ENCODE peak calls at places on chromosomes 1 and 21, in six cellular contexts. X, K, H, W, F and T are unnamed samples.

GRCh38 chr1:88647749-88648415 is 36.2 kb upstream of the PKN2 start:
- DNase-seq in X (no peak), K (no peak), H (no peak), W (no peak), F (no peak), T (peak)

GRCh38 chr21:44521301-44521927 is 18.6 kb downstream of the KRTAP10-1 start:
- DNase-seq in K (no peak), H (no peak), W (no peak), F (no peak), X (peak), T (no peak)

GRCh38 chr1:30366914-30367313 is 356.5 kb downstream of the MATN1 start:
- DNase-seq in F (no peak), K (no peak), W (no peak), X (no peak), H (no peak), T (no peak)

GRCh38 chr1:175191654-175192053 is 922 bp downstream of the KIAA0040 start:
- DNase-seq in W (no peak), X (no peak), K (no peak), F (peak), H (no peak), T (peak)

GRCh38 chr1:208541225-208541855 is 297.2 kb upstream of the PLXNA2 start:
- DNase-seq in X (no peak), F (no peak), H (no peak), K (no peak), W (no peak), T (peak)

GRCh38 chr1:151946366-151946764 is 37.1 kb upstream of the THEM4 start:
- DNase-seq in H (no peak), W (no peak), F (no peak), K (no peak), X (no peak), T (peak)

GRCh38 chr1:29180497-29181412 is 945 bp downstream of the SRSF4 start:
- DNase-seq in F (no peak), W (no peak), X (peak), H (no peak), K (no peak), T (peak)

GRCh38 chr21:27580276-27580675 is 613.4 kb upstream of the ADAMTS5 start:
- DNase-seq in F (peak), H (no peak), X (no peak), K (no peak), W (no peak), T (peak)

GRCh38 chr21:44428281-44428942 is 26.9 kb upstream of the LRRC3 start:
- DNase-seq in W (no peak), H (no peak), F (no peak), X (peak), K (no peak), T (peak)

GRCh38 chr1:223710179-223711133 is 1.9 kb upstream of the CAPN2 start:
- DNase-seq in F (no peak), W (no peak), H (no peak), K (no peak), X (no peak), T (no peak)

GRCh38 chr1:28518000-28518744 is 12.3 kb downstream of the RCC1 start:
- DNase-seq in H (no peak), K (peak), X (peak), F (peak), W (peak), T (peak)

GRCh38 chr1:40310983-40311642 is 6.0 kb downstream of the COL9A2 start:
- DNase-seq in X (no peak), W (no peak), H (no peak), K (no peak), F (no peak), T (no peak)
- TF ChIP-seq CTCF in X (no peak), W (no peak), H (no peak), K (no peak), F (no peak), T (no peak)

GRCh38 chr1:24929091-24929875 is 793 bp downstream of the RUNX3 start:
- DNase-seq in W (no peak), H (no peak), K (no peak), X (no peak), F (no peak), T (peak)
- H3K4me3 ChIP-seq in W (no peak), H (peak), K (no peak), X (peak), F (no peak), T (peak)

DNA sequence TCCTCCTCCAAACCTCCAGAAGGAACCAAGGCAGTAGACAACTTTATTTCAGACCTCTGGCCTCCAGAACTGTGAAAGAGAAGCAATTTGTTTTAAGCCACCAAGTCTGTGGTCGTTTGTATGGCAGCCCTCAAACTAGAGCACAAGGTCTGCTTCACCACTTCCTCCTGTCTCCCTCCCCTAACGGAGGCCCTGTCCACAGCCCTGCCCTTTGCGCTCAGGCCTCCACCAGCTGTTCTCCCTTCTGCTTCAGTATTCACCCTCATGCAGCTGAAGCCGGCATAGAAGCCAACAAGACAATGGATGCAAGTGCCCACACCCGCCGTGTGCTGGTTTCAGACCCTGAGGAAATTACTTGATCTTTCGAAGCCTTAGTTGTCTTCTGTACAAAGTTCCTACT is 364.1 kb downstream of the HHAT start:
- DNase-seq in H (no peak), K (no peak), X (no peak), W (no peak), F (no peak), T (no peak)
- TF ChIP-seq CTCF in H (no peak), K (no peak), X (no peak), W (no peak), F (no peak), T (no peak)

DNA sequence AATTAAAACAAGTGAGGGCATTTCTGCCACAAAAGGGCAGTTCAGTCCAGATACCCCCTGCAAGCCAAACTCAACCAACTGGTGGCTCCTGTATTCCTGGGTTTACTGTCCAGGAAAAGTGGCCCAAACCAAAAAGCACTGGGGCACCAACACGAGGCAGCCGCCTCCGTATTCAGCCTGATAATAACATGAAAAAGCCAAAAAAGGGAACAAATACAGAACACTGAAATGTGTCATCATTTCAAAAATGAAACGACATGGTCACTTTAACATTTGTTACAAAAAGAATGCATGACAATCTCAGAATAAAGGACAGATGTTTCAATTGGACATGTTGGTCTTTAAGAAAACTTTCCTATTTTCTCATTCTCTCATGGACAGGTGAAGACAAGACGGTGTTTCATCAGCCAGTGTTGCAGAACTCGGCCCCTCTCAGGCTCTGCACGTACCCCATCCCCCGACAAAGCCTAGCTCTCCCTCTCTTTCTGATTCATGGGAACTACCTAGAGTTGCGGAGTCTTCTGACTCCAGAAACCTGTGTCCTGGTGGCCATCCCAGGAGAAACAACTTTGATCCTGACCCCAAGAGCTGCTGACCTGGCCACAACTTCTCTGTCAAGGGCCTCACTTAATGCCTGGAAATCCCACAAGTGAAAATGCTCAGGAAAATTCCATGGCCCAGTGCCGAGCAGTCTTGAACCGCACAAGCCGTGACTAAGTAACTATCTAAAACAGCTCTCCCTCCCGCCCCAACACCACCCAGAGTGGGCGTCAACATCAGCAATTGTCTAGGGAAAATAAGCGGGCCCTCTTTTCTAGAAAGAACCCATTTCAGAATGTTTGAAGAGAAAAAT is 27.1 kb downstream of the ZBTB17 start:
- DNase-seq in W (peak), F (peak), K (peak), H (peak), X (peak), T (peak)
- H3K4me3 ChIP-seq in W (peak), F (peak), K (peak), H (peak), X (peak), T (peak)

GRCh38 chr21:31213787-31214186 is 130.3 kb downstream of the TIAM1 start:
- DNase-seq in W (no peak), F (peak), H (no peak), X (no peak), K (no peak), T (no peak)
- TF ChIP-seq CTCF in W (no peak), F (no peak), H (no peak), X (no peak), K (peak), T (peak)

GRCh38 chr1:157195521-157196244 is 57.5 kb upstream of the ETV3 start:
- DNase-seq in H (no peak), K (no peak), X (no peak), F (no peak), W (no peak), T (no peak)
- H3K4me3 ChIP-seq in H (no peak), K (no peak), X (no peak), F (no peak), W (no peak), T (no peak)

DNA sequence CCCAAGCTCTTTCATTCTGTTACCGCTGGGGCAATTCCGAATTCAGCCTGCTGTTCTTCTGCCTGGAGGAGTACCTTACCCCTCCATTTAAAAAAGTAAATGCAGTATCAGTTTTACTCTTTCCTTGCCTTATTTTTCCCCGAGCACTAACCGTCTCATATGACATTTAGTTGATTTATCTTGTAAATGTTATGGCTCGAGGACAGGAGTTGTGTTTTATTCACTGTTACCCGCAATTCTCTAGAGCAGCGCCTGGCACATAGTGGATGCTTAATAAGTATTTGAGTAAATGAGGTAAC is 425 bp upstream of the TADA1 start:
- DNase-seq in F (no peak), X (no peak), K (no peak), H (no peak), W (no peak), T (no peak)
- TF ChIP-seq CTCF in F (no peak), X (peak), K (no peak), H (peak), W (peak), T (peak)